ENCODE peak calls at places on chromosomes 1 and 21, in five cellular contexts. F is K562, U is SK-N-SH, L is GM12878, J is HepG2. X is an unnamed sample.

GRCh38 chr1:200510228-200510623 is 100.4 kb upstream of the ZNF281 start:
- DNase-seq in F (peak), U (peak), L (peak), J (peak), X (peak)

GRCh38 chr1:202806845-202807366 is 1.3 kb downstream of the KDM5B start:
- DNase-seq in F (no peak), U (no peak), L (no peak), J (no peak), X (no peak)

GRCh38 chr1:10646347-10646861 is 150.0 kb downstream of the CASZ1 start:
- DNase-seq in F (peak), U (peak), L (no peak), J (no peak), X (peak)

GRCh38 chr1:244865028-244865371 is 657 bp upstream of the HNRNPU start:
- DNase-seq in F (no peak), U (peak), L (no peak), J (peak), X (peak)

GRCh38 chr1:196997428-196997827 is 20.1 kb downstream of the CFHR5 start:
- DNase-seq in F (no peak), U (no peak), L (no peak), J (no peak), X (no peak)

GRCh38 chr1:220876511-220877347 is 2.5 kb upstream of the HLX start:
- DNase-seq in F (no peak), U (peak), L (no peak), J (no peak), X (peak)

GRCh38 chr1:156766288-156767100 is 841 bp upstream of the PRCC start:
- DNase-seq in F (no peak), U (peak), L (no peak), J (no peak), X (no peak)

GRCh38 chr1:232806071-232806510 is 875 bp downstream of the MAP10 start:
- DNase-seq in F (no peak), U (no peak), L (no peak), J (no peak), X (no peak)

GRCh38 chr1:60974973-60975372 is 107.4 kb upstream of the NFIA start:
- DNase-seq in F (no peak), U (peak), L (no peak), J (no peak), X (no peak)

GRCh38 chr1:178126790-178127189 is 32.9 kb downstream of the RASAL2 start:
- DNase-seq in F (no peak), U (no peak), L (no peak), J (peak), X (no peak)

GRCh38 chr1:40252601-40253000 is 4.9 kb downstream of the TMCO2 start:
- DNase-seq in F (no peak), U (no peak), L (no peak), J (no peak), X (no peak)

GRCh38 chr1:59263116-59263515 is 33.8 kb upstream of the FGGY start:
- DNase-seq in F (no peak), U (no peak), L (no peak), J (no peak), X (no peak)

GRCh38 chr1:201460783-201461182 is 8.2 kb downstream of the PHLDA3 start:
- DNase-seq in F (no peak), U (no peak), L (no peak), J (no peak), X (no peak)

GRCh38 chr1:117657031-117657430 is 51.2 kb downstream of the TENT5C start:
- DNase-seq in F (no peak), U (no peak), L (no peak), J (peak), X (no peak)

GRCh38 chr1:241551759-241552638 is 19.8 kb downstream of the KMO start:
- DNase-seq in F (peak), U (no peak), L (peak), J (no peak), X (peak)

GRCh38 chr1:51950701-51951100 is 39.8 kb downstream of the RAB3B start:
- DNase-seq in F (no peak), U (no peak), L (no peak), J (no peak), X (no peak)

GRCh38 chr1:209080170-209080781 is 503.2 kb upstream of the CAMK1G start:
- DNase-seq in F (no peak), U (no peak), L (no peak), J (no peak), X (no peak)

GRCh38 chr1:67880056-67880601 is 46.9 kb upstream of the GNG12 start:
- DNase-seq in F (no peak), U (peak), L (no peak), J (no peak), X (no peak)

GRCh38 chr1:189432761-189433160 is 1044.9 kb downstream of the BRINP3 start:
- DNase-seq in F (no peak), U (no peak), L (no peak), J (no peak), X (no peak)

GRCh38 chr1:97013904-97014303 is 292.3 kb downstream of the PTBP2 start:
- DNase-seq in F (no peak), U (no peak), L (no peak), J (no peak), X (no peak)

GRCh38 chr1:113320272-113320671 is 70.0 kb upstream of the MAGI3 start:
- DNase-seq in F (no peak), U (no peak), L (no peak), J (no peak), X (no peak)

GRCh38 chr1:1347663-1348419 is 1.4 kb downstream of the DVL1 start:
- DNase-seq in F (peak), U (no peak), L (no peak), J (peak), X (no peak)

GRCh38 chr1:1351511-1352427 is 2.6 kb upstream of the DVL1 start:
- DNase-seq in F (no peak), U (no peak), L (no peak), J (no peak), X (no peak)

GRCh38 chr1:1348420-1349255 is 580 bp downstream of the DVL1 start:
- DNase-seq in F (peak), U (peak), L (no peak), J (no peak), X (no peak)

GRCh38 chr1:1347026-1347595 is 2.1 kb downstream of the DVL1 start:
- DNase-seq in F (no peak), U (no peak), L (no peak), J (no peak), X (no peak)

DNA sequence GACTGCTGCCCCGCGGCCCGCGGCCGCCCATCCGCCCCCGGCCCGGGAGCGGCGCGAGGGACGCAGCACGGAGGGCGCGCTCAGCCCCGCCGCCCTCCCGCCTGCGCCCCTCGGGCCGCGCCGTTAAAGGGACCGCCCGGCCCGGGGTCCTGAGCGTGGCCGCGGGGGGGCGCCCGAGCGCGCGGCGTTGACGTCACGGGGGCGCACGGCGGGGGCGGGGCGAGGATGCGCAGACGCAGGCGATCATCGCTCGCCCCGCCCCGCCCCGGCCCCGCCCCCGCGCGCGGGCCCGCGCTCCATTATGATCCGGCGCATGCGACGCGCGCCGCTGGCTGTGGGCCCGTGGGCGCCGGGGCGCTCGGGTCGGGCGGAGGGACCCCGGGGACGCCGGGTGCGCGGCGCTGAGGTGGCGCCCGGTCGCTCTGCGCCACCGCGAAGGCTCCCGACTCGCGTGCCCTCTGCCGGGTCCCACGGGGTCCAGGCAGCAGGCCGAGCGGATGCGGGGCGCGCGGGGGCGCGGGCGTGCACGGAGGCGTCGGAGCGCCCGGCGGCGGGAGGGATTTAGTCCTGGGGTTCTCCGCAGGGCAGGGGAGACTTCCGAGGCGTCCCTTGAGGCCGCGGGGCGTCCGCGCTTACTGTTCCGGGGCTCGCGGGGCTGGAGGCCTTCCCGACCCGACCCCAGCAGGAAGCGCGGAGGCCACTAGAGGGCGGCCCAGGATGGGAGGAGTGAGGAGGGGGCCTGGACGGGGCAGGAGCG is at the start of gene DVL1:
- DNase-seq in F (peak), U (peak), L (no peak), J (no peak), X (peak)
- TF ChIP-seq REST in F (peak), U (no peak), L (no peak), J (no peak), X (no peak)

DNA sequence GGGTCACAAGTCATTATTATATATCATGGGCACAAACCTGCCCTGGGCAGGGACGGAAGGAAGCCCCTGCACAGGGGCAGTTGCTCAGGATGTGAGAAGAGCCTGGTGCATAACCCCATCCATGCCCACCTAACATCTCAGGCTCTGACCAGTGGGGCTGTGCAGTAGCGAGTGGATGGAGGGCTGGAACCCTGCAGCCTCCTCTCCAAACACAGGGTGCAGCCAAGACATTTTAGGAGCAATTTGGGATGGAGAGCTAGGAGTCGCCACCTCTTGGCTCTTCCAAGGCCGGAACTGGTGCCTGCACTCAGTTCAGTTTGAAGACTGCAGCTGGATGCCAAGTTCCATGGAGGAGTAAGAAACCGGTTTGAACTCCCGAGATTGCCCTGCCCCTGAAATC is 2.8 kb downstream of the MX1 start:
- DNase-seq in F (no peak), U (no peak), L (no peak), J (no peak), X (no peak)
- TF ChIP-seq GABPA in F (no peak), U (no peak), L (no peak), J (no peak), X (no peak)

GRCh38 chr1:166844791-166845190 is 5.5 kb downstream of the POGK start:
- DNase-seq in F (no peak), U (no peak), L (no peak), J (no peak), X (no peak)
- TF ChIP-seq REST in F (no peak), U (no peak), L (no peak), J (no peak), X (no peak)

GRCh38 chr1:18881164-18881563 is 21.2 kb downstream of the ALDH4A1 start:
- DNase-seq in F (no peak), U (no peak), L (no peak), J (no peak), X (no peak)

GRCh38 chr1:18883636-18884418 is 18.5 kb downstream of the ALDH4A1 start:
- DNase-seq in F (peak), U (peak), L (no peak), J (peak), X (no peak)

GRCh38 chr1:18881642-18882431 is 20.5 kb downstream of the ALDH4A1 start:
- DNase-seq in F (no peak), U (no peak), L (no peak), J (no peak), X (no peak)

GRCh38 chr1:18883079-18883478 is 19.3 kb downstream of the ALDH4A1 start:
- DNase-seq in F (no peak), U (no peak), L (no peak), J (no peak), X (no peak)

GRCh38 chr1:18882511-18882910 is 19.8 kb downstream of the ALDH4A1 start:
- DNase-seq in F (no peak), U (no peak), L (no peak), J (no peak), X (no peak)
- TF ChIP-seq GABPA in F (no peak), U (no peak), L (no peak), J (no peak), X (no peak)

GRCh38 chr21:45607021-45607921 is 36.3 kb upstream of the PCBP3 start:
- DNase-seq in F (no peak), U (peak), L (no peak), J (no peak), X (no peak)
- TF ChIP-seq REST in F (no peak), U (no peak), L (no peak), J (no peak), X (no peak)

GRCh38 chr1:37038703-37039093 is 4.4 kb upstream of the GRIK3 start:
- DNase-seq in F (no peak), U (no peak), L (no peak), J (no peak), X (no peak)

GRCh38 chr1:37035828-37036666 is 1.7 kb upstream of the GRIK3 start:
- DNase-seq in F (peak), U (peak), L (no peak), J (no peak), X (no peak)

GRCh38 chr1:37036667-37037053 is 2.3 kb upstream of the GRIK3 start:
- DNase-seq in F (no peak), U (no peak), L (no peak), J (no peak), X (no peak)

GRCh38 chr1:37037675-37038074 is 3.4 kb upstream of the GRIK3 start:
- DNase-seq in F (no peak), U (no peak), L (no peak), J (no peak), X (no peak)

GRCh38 chr1:37038079-37038702 is 3.9 kb upstream of the GRIK3 start:
- DNase-seq in F (no peak), U (peak), L (no peak), J (no peak), X (no peak)
- TF ChIP-seq GABPA in F (no peak), U (no peak), L (no peak), J (no peak), X (no peak)

GRCh38 chr21:33396966-33397365 is 6.2 kb upstream of the IFNGR2 start:
- DNase-seq in F (no peak), U (no peak), L (no peak), J (no peak), X (no peak)
- TF ChIP-seq REST in F (no peak), U (no peak), L (no peak), J (no peak), X (no peak)

GRCh38 chr1:115874497-115874896 is 33.6 kb upstream of the NHLH2 start:
- DNase-seq in F (no peak), U (no peak), L (no peak), J (no peak), X (no peak)

GRCh38 chr1:115869064-115869463 is 28.1 kb upstream of the NHLH2 start:
- DNase-seq in F (no peak), U (no peak), L (no peak), J (no peak), X (no peak)

GRCh38 chr1:115877511-115877910 is 36.6 kb upstream of the NHLH2 start:
- DNase-seq in F (no peak), U (no peak), L (no peak), J (no peak), X (no peak)

GRCh38 chr1:115874929-115875328 is 34.0 kb upstream of the NHLH2 start:
- DNase-seq in F (no peak), U (no peak), L (no peak), J (no peak), X (no peak)

DNA sequence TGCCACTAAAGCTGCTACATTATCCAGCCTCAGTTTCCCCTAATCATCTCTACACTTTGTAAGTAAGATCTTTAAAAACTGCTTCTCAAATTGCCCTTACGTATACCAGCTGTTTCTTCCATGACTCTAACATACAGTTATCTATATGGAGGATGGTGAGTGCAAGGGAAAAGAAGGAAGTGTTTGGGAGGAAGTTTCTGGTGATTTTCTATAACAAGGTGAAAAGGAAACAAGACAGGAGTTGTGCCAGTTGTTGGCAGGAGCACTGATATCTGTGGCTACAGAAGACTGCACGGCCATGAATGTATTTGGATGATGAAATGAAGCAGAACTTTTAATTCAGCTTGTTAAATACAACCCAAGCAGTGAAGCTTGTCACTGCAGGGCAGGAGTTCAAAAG is 32.3 kb upstream of the NHLH2 start:
- DNase-seq in F (no peak), U (no peak), L (no peak), J (no peak), X (peak)
- TF ChIP-seq GABPA in F (no peak), U (no peak), L (no peak), J (no peak), X (no peak)

DNA sequence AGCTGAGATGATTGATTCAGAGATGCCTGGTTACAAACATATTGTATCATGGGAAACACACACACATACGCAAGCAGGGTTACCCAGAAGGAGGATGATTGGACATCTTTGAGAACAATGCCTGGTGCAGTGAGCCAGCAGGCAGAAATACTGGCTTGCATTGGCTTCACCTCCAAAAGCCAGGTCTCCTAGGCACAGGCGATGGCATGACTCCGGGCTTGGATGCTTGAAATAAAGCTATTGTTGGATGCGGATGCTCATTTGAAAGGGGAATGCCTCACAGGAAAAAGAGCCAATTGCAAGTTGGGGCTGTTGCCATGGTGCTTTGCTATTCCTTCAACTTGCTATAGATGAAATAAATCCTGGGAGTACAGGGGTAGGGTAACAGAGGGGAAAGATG is 180.7 kb upstream of the SGIP1 start:
- DNase-seq in F (no peak), U (no peak), L (no peak), J (no peak), X (no peak)
- TF ChIP-seq REST in F (no peak), U (no peak), L (no peak), J (no peak), X (no peak)